ENCODE peak calls at places on chromosomes 6 and 20, in four cellular contexts. C is H1, I is K562, G is HepG2. R is an unnamed sample.

GRCh38 chr6:147080215-147080614 is 124.0 kb upstream of the STXBP5 start:
- DNase-seq in I (no peak), G (no peak), C (no peak), R (no peak)

GRCh38 chr20:46229478-46229877 is 78.8 kb downstream of the CDH22 start:
- DNase-seq in C (no peak), G (no peak), I (no peak), R (no peak)

GRCh38 chr20:47230811-47231256 is 125.7 kb downstream of the ZMYND8 start:
- DNase-seq in C (no peak), I (no peak), G (no peak), R (no peak)

GRCh38 chr6:55175078-55175777 is 913 bp downstream of the HCRTR2 start:
- DNase-seq in I (no peak), C (no peak), G (no peak), R (no peak)

GRCh38 chr6:41367700-41368099 is 32.3 kb downstream of the NCR2 start:
- DNase-seq in G (peak; percentile 78), C (no peak), I (peak; percentile 69), R (peak; percentile 60)

GRCh38 chr6:16282370-16282769 is 44.0 kb downstream of the GMPR start:
- DNase-seq in C (no peak), G (no peak), I (no peak), R (no peak)

GRCh38 chr6:137080711-137081110 is 35.9 kb upstream of the IL20RA start:
- DNase-seq in C (no peak), I (no peak), G (no peak), R (no peak)

GRCh38 chr6:139080255-139080920 is 51.8 kb downstream of the ABRACL start:
- DNase-seq in C (no peak), I (no peak), G (no peak), R (no peak)

GRCh38 chr20:17878912-17879602 is 89.5 kb downstream of the SNX5 start:
- DNase-seq in G (no peak), I (no peak), C (no peak), R (no peak)

GRCh38 chr20:35560105-35560511 is 18.2 kb downstream of the ERGIC3 start:
- DNase-seq in I (no peak), G (no peak), C (no peak), R (no peak)

GRCh38 chr6:139569561-139569960 is 195.1 kb upstream of the CITED2 start:
- DNase-seq in C (no peak), I (no peak), G (no peak), R (no peak)

GRCh38 chr6:22411408-22412105 is 114.7 kb upstream of the PRL start:
- DNase-seq in C (no peak), G (no peak), I (no peak), R (no peak)

GRCh38 chr6:163438940-163439335 is 24.4 kb downstream of the QKI start:
- DNase-seq in G (peak; percentile 49), C (no peak), I (peak; percentile 75), R (no peak)

GRCh38 chr6:163338671-163339405 is 75.7 kb upstream of the QKI start:
- DNase-seq in I (peak; percentile 45), C (no peak), G (no peak), R (no peak)

GRCh38 chr6:125821825-125822281 is 31.1 kb downstream of the NCOA7 start:
- DNase-seq in I (no peak), G (peak; percentile 92), C (no peak), R (no peak)

GRCh38 chr6:24833711-24834386 is 35.1 kb upstream of the ARMH2 start:
- DNase-seq in I (no peak), C (no peak), G (no peak), R (no peak)

GRCh38 chr6:107496041-107496440 is 6.1 kb downstream of the SOBP start:
- DNase-seq in I (no peak), G (no peak), C (no peak), R (no peak)

GRCh38 chr6:123091091-123091895 is 95.3 kb downstream of the CLVS2 start:
- DNase-seq in G (peak; percentile 3), I (no peak), C (no peak), R (no peak)

GRCh38 chr6:44486002-44486421 is 98.5 kb downstream of the CDC5L start:
- DNase-seq in I (no peak), G (no peak), C (no peak), R (no peak)

GRCh38 chr6:142850653-142851434 is 94.1 kb downstream of the HIVEP2 start:
- DNase-seq in G (no peak), I (no peak), C (no peak), R (no peak)

GRCh38 chr20:36629719-36630340 is 16.2 kb downstream of the SLA2 start:
- DNase-seq in G (no peak), I (no peak), C (no peak), R (no peak)

GRCh38 chr20:34525709-34526416 is 9.6 kb downstream of the DYNLRB1 start:
- DNase-seq in G (peak; percentile 98), I (peak; percentile 19), C (no peak), R (peak; percentile 93)

GRCh38 chr20:52192296-52193007 is 873 bp upstream of the ZFP64 start:
- DNase-seq in C (no peak), I (peak; percentile 82), G (peak; percentile 83), R (peak; percentile 38)

GRCh38 chr20:52191132-52191435 is 495 bp downstream of the ZFP64 start:
- DNase-seq in C (no peak), G (no peak), I (no peak), R (no peak)

GRCh38 chr20:52191436-52192295 is at the start of gene ZFP64:
- DNase-seq in I (peak; percentile 86), C (no peak), G (peak; percentile 83), R (peak; percentile 52)

GRCh38 chr20:52193886-52194545 is 2.4 kb upstream of the ZFP64 start:
- DNase-seq in C (no peak), G (no peak), I (no peak), R (no peak)

GRCh38 chr20:52193133-52193532 is 1.6 kb upstream of the ZFP64 start:
- DNase-seq in G (no peak), I (no peak), C (no peak), R (no peak)
- TF ChIP-seq FOSL1 in G (no peak), I (no peak), C (no peak), R (no peak)

GRCh38 chr6:52284460-52285173 is at the start of gene MCM3:
- DNase-seq in G (peak; percentile 100), I (peak; percentile 99), C (peak; percentile 98), R (peak; percentile 99)

GRCh38 chr6:52284131-52284459 is 447 bp downstream of the MCM3 start:
- DNase-seq in C (no peak), G (peak; percentile 67), I (peak; percentile 82), R (no peak)

GRCh38 chr6:52288216-52288615 is 3.7 kb upstream of the MCM3 start:
- DNase-seq in I (no peak), G (no peak), C (no peak), R (no peak)

GRCh38 chr6:52285174-52286068 is 879 bp upstream of the MCM3 start:
- DNase-seq in G (peak; percentile 30), C (no peak), I (peak; percentile 59), R (no peak)

GRCh38 chr6:52286798-52287432 is 2.4 kb upstream of the MCM3 start:
- DNase-seq in C (no peak), I (peak; percentile 88), G (peak; percentile 89), R (peak; percentile 63)
- TF ChIP-seq FOSL1 in C (no peak), I (no peak), G (no peak), R (no peak)

DNA sequence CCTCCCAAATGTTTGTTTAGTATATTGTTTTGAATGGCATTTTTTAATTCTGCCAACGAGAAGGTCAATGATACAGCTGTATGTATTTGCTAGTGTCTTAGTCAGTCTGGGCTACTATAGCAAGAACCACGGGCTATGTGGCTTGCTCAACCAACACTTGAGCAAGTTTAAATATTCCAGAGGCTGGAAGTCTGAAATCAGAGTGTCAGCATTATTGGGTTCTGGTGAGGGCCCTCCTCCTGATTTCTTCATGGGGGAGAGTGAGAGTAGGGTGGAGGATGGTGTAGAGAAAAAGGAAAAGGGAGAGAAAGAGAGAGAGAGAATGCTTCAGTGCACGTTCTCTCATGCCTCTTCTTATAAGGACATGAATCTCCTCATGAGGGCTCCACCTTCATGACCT is 144.6 kb downstream of the TSHZ2 start:
- DNase-seq in I (no peak), C (no peak), G (no peak), R (no peak)
- TF ChIP-seq FOSL1 in I (no peak), C (no peak), G (no peak), R (no peak)

GRCh38 chr6:165439928-165440554 is 130.6 kb upstream of the C6orf118 start:
- DNase-seq in I (peak; percentile 20), C (no peak), G (peak; percentile 21), R (peak; percentile 34)
- TF ChIP-seq FOSL1 in I (no peak), C (no peak), G (no peak), R (no peak)

GRCh38 chr6:148509152-148509571 is 166.5 kb downstream of the SASH1 start:
- DNase-seq in I (no peak), G (no peak), C (no peak), R (no peak)

GRCh38 chr6:148507774-148508173 is 165.1 kb downstream of the SASH1 start:
- DNase-seq in G (no peak), I (no peak), C (no peak), R (no peak)

GRCh38 chr6:148513145-148514071 is 170.8 kb downstream of the SASH1 start:
- DNase-seq in G (no peak), I (no peak), C (no peak), R (no peak)

GRCh38 chr6:148508401-148509151 is 165.9 kb downstream of the SASH1 start:
- DNase-seq in I (no peak), G (no peak), C (no peak), R (no peak)

DNA sequence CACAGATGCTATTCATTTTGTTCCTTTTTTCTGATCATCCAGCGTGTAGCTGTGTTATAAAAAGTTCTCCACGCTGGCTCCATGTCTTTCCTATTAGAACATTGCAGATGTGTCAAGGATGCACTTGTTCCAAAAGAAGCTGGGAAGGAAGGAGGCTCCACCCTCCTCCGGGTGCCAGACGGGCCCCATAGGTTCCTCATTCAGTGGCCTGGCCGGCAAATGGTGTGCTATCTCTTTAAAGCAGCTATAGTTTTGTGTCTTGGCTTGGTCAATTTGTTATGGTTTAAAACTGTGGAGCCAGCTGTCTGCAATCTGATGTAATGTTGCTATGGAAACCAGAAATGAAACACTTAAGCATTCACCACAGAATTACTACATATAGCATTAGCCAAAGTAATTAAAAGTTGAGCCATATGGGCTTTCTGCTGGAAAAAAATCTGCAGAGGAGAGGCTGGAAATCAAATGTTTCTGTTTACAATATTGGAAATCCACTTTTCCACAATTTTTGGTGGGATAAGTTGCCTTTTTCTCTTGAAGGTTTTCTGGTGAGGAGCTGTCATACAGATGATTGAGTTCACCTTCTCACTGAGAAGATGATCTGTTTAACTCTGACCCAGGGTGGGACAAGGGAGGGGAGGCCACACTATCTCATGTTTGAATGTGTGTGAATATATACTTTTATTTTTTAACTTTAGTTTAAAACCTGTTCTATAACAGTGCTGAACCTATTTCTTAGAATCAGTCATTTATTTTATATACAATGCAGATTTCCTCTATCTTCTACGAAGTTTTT is 167.3 kb downstream of the SASH1 start:
- DNase-seq in I (no peak), C (no peak), G (no peak), R (no peak)
- TF ChIP-seq FOSL1 in I (no peak), C (no peak), G (no peak), R (no peak)

R was measured in HCT116.